ENCODE peak calls at places on chromosome 16, in four cellular contexts. C is osteoblast, V is mammary epithelial cell, U is heart left ventricle. O is an unnamed sample.
A peak's percentile ranks its signal among the peaks of the same experiment; 100 is the strongest.

GRCh38 chr16:52863000-52863399 is 189.7 kb downstream of the CHD9NB start:
- DNase-seq in C (no peak), V (no peak), U (no peak), O (no peak)

GRCh38 chr16:50038756-50039529 is 13.9 kb downstream of the CNEP1R1 start:
- DNase-seq in V (no peak), C (no peak), U (peak; percentile 60), O (peak; percentile 67)

GRCh38 chr16:27264151-27264550 is 4.4 kb downstream of the NSMCE1 start:
- DNase-seq in U (no peak), V (peak; percentile 92), C (no peak), O (no peak)

GRCh38 chr16:16163571-16163970 is 59.7 kb downstream of the ABCC6 start:
- DNase-seq in C (no peak), V (no peak), U (no peak), O (no peak)

GRCh38 chr16:54244061-54244886 is 42.3 kb downstream of the IRX3 start:
- DNase-seq in V (no peak), U (no peak), C (peak; percentile 74), O (no peak)

GRCh38 chr16:67539691-67540635 is 11.3 kb downstream of the RIPOR1 start:
- DNase-seq in U (no peak), C (peak; percentile 48), V (no peak), O (no peak)

GRCh38 chr16:87273471-87274030 is 43.6 kb downstream of the C16orf95 start:
- DNase-seq in U (no peak), V (no peak), C (no peak), O (no peak)

GRCh38 chr16:2838928-2839327 is 8.8 kb downstream of the ZG16B start:
- DNase-seq in V (peak; percentile 69), U (peak; percentile 76), C (peak; percentile 98), O (peak; percentile 76)

GRCh38 chr16:71927383-71927782 is 32.1 kb downstream of the IST1 start:
- DNase-seq in C (no peak), U (peak; percentile 85), V (peak; percentile 81), O (no peak)

GRCh38 chr16:3542153-3542550 is 35.1 kb downstream of the NLRC3 start:
- DNase-seq in U (no peak), V (no peak), C (no peak), O (no peak)

GRCh38 chr16:19824216-19824615 is 60.4 kb downstream of the GPRC5B start:
- DNase-seq in V (no peak), U (no peak), C (no peak), O (no peak)

GRCh38 chr16:54327609-54328008 is 41.0 kb upstream of the IRX3 start:
- DNase-seq in V (no peak), U (no peak), C (no peak), O (no peak)

GRCh38 chr16:23979426-23979825 is 143.6 kb downstream of the PRKCB start:
- DNase-seq in U (no peak), V (no peak), C (no peak), O (no peak)

GRCh38 chr16:212999-213398 is 16.2 kb downstream of the LUC7L start:
- DNase-seq in C (no peak), V (no peak), U (no peak), O (no peak)

GRCh38 chr16:51154271-51155171 is 3.5 kb upstream of the SALL1 start:
- DNase-seq in U (no peak), C (no peak), V (no peak), O (no peak)
- H3K4me3 ChIP-seq in U (peak overlapping the region; percentile 32), C (no peak overlapping the region), V (peak overlapping the region; percentile 18), O (no peak overlapping the region)

DNA sequence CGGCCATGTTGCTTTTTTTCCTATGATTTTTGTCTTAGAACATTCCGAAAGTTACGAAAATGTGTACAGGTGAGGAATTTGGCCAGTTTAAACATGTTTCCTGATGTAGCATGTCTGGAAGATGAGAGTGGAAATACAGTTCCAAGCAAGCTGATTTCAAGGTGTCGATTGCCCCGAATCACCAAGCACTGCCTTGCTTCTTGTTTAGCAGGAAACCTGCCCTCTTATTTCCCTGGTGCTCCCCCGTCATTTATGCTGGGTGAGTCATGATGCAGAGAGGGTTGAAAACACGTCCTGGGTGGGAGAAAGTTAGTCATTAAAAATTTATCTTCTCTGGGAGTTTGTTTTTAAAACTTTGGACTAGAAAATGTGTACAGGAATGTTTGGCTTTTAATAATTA is 608.6 kb upstream of the EEF2KMT start:
- DNase-seq in C (no peak), V (peak; percentile 64), U (no peak), O (no peak)
- H3K9me3 ChIP-seq in C (no peaks in the 10 kb centered on the region), V (peaks cover 15% of the 10 kb centered on the region), U (peaks cover 12% of the 10 kb centered on the region), O (no peaks in the 10 kb centered on the region)

GRCh38 chr16:9092282-9092962 is 978 bp downstream of the HAPSTR1 start:
- DNase-seq in C (peak; percentile 81), V (no peak), U (peak; percentile 41), O (peak; percentile 76)
- H3K4me3 ChIP-seq in C (peak overlapping the region; percentile 98), V (peak overlapping the region; percentile 86), U (peak overlapping the region; percentile 96), O (peak overlapping the region; percentile 95)

DNA sequence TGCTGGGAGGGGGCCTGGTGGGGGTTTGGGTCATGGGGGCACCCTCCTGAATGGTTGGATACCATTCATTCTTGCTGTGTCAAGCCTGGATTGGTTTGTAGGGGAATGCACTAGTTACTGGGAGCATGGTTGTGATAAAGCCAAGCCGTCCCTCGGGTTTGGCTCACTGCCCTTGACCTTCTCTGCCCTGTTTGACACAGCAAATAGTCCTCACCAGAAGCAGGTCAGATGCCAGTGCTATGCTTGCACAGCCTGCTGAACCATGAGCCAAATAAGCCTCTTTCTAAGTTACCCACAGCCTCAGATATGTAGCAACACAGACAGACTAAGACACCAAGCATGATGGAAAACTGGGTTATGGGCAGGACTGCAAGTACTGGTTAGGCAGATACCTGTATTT is 14.6 kb downstream of the ZNF778 start:
- DNase-seq in V (no peak), U (no peak), C (no peak), O (no peak)
- H3K9me3 ChIP-seq in V (peaks cover 34% of the 10 kb centered on the region), U (peaks cover 20% of the 10 kb centered on the region), C (peaks cover 48% of the 10 kb centered on the region), O (peaks cover 18% of the 10 kb centered on the region)

GRCh38 chr16:85376292-85377095 is 236.6 kb upstream of the GSE1 start:
- DNase-seq in V (no peak), C (no peak), U (peak; percentile 83), O (peak; percentile 78)
- H3K4me3 ChIP-seq in V (no peak overlapping the region), C (no peak overlapping the region), U (no peak overlapping the region), O (no peak overlapping the region)

GRCh38 chr16:78668393-78668792 is 568.9 kb downstream of the WWOX start:
- DNase-seq in C (no peak), V (no peak), U (no peak), O (no peak)

GRCh38 chr16:78665373-78665772 is 565.9 kb downstream of the WWOX start:
- DNase-seq in V (no peak), C (no peak), U (no peak), O (no peak)

GRCh38 chr16:78669994-78670393 is 570.5 kb downstream of the WWOX start:
- DNase-seq in U (peak; percentile 68), C (no peak), V (no peak), O (no peak)

GRCh38 chr16:78666318-78666717 is 566.9 kb downstream of the WWOX start:
- DNase-seq in C (no peak), V (no peak), U (no peak), O (no peak)

GRCh38 chr16:78667675-78668074 is 568.2 kb downstream of the WWOX start:
- DNase-seq in U (no peak), V (no peak), C (no peak), O (no peak)
- H3K9me3 ChIP-seq in U (no peaks in the 10 kb centered on the region), V (no peaks in the 10 kb centered on the region), C (no peaks in the 10 kb centered on the region), O (no peaks in the 10 kb centered on the region)

GRCh38 chr16:56667581-56668571 is at the start of gene MT1G:
- DNase-seq in C (peak; percentile 83), V (no peak), U (peak; percentile 62), O (peak; percentile 86)
- H3K4me3 ChIP-seq in C (no peak within 1 kb of the TSS), V (no peak within 1 kb of the TSS), U (peak within 1 kb of the TSS; percentile 39), O (no peak within 1 kb of the TSS)

O was measured in mucosa of descending colon.